ENCODE peak calls at places on chromosomes 12 and 14, in seven cellular contexts. Y, E, M, G, N, T and X are unnamed samples. For H3K4me1, the result is how much of the 10 kb centered on the place peaks cover.

GRCh38 chr12:110647669-110648068 is 33.7 kb downstream of the TCTN1 start:
- DNase-seq in Y (no peak), E (peak), M (no peak), G (no peak), N (no peak), T (no peak), X (peak)

GRCh38 chr12:127260531-127260930 is 1006.4 kb upstream of the TMEM132C start:
- DNase-seq in Y (no peak), E (no peak), M (no peak), G (peak), N (no peak), T (no peak), X (no peak)

GRCh38 chr14:23071244-23071974 is 14.1 kb upstream of the CDH24 start:
- DNase-seq in Y (peak), E (peak), M (peak), G (peak), N (peak), T (peak), X (peak)

GRCh38 chr14:43803076-43803689 is 703.9 kb downstream of the FSCB start:
- DNase-seq in Y (no peak), E (peak), M (no peak), G (no peak), N (peak), T (no peak), X (peak)

GRCh38 chr14:35688427-35688826 is 120.7 kb downstream of the RALGAPA1 start:
- DNase-seq in Y (no peak), E (no peak), M (no peak), G (no peak), N (no peak), T (no peak), X (no peak)

GRCh38 chr14:51289169-51289568 is 49.1 kb downstream of the TMX1 start:
- DNase-seq in Y (no peak), E (no peak), M (no peak), G (no peak), N (no peak), T (no peak), X (no peak)

GRCh38 chr14:97306785-97307246 is 509.6 kb downstream of the VRK1 start:
- DNase-seq in Y (no peak), E (peak), M (no peak), G (no peak), N (peak), T (no peak), X (no peak)

GRCh38 chr12:114668151-114668891 is 15.7 kb downstream of the TBX3 start:
- DNase-seq in Y (peak), E (peak), M (peak), G (peak), N (peak), T (peak), X (no peak)

GRCh38 chr14:65002586-65003210 is 16.0 kb downstream of the FNTB start:
- DNase-seq in Y (no peak), E (no peak), M (no peak), G (peak), N (peak), T (no peak), X (no peak)

GRCh38 chr14:65184032-65184764 is 81.9 kb upstream of the MAX start:
- DNase-seq in Y (no peak), E (no peak), M (no peak), G (peak), N (peak), T (no peak), X (no peak)

GRCh38 chr12:126668961-126669360 is 1598.0 kb upstream of the TMEM132C start:
- DNase-seq in Y (no peak), E (no peak), M (no peak), G (no peak), N (peak), T (no peak), X (no peak)

GRCh38 chr14:94174622-94175402 is 690 bp downstream of the PPP4R4 start:
- DNase-seq in Y (no peak), E (no peak), M (peak), G (no peak), N (no peak), T (no peak), X (no peak)

GRCh38 chr12:105256921-105257320 is 20.9 kb upstream of the APPL2 start:
- DNase-seq in Y (no peak), E (no peak), M (no peak), G (peak), N (peak), T (no peak), X (no peak)

GRCh38 chr12:118145113-118145797 is 9.3 kb downstream of the PEBP1 start:
- DNase-seq in Y (no peak), E (no peak), M (no peak), G (no peak), N (no peak), T (no peak), X (no peak)

GRCh38 chr12:118715647-118716046 is 265.7 kb upstream of the SRRM4 start:
- DNase-seq in Y (no peak), E (no peak), M (no peak), G (no peak), N (no peak), T (no peak), X (no peak)

GRCh38 chr12:107318804-107319535 is 225.6 kb upstream of the CRY1 start:
- DNase-seq in Y (no peak), E (no peak), M (no peak), G (peak), N (peak), T (no peak), X (no peak)

GRCh38 chr14:89294060-89294459 is 123.0 kb downstream of the FOXN3 start:
- DNase-seq in Y (no peak), E (no peak), M (no peak), G (no peak), N (no peak), T (peak), X (no peak)

GRCh38 chr12:124821252-124822200 is 42.1 kb downstream of the SCARB1 start:
- DNase-seq in Y (no peak), E (no peak), M (no peak), G (no peak), N (no peak), T (no peak), X (no peak)

GRCh38 chr12:50132505-50133135 is 20.6 kb downstream of the COX14 start:
- DNase-seq in Y (no peak), E (peak), M (no peak), G (peak), N (peak), T (no peak), X (no peak)

DNA sequence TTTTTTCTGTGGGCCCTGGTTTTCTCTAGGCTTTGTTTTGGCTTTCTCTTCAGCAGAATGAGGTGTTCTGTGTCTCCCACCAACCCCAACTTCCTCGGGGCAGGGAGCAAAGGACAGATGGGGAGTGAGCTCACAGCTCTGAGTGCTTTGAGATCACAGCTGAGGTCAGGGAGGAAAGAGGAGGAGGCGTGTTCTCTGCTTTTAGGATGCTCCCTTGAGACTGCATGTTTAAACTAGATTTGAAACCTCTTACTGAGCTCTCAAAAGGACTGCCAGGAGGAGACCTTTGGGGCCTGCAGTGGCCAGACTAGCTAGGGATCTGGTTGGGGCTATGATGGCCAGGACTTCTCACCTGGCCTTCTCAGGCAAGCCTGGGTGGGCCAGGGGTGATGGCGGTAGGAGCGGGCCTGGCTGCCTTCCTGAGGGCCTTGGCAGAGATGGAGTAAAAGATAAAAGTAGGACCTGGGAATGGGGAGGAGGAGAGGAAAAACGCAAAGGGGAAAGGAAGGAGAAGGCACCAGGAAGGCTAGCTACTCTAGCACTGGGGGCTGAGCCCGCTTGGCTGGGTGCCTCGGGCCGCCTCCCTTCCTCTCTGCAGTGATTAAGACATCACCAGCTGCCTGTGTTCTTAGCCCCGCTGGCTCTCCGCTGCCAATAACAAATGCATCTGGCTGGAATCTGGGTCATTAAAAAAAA is 141.1 kb downstream of the TSPAN9 start:
- DNase-seq in Y (no peak), E (no peak), M (peak), G (peak), N (no peak), T (peak), X (peak)
- TF ChIP-seq CTCF in Y (no peak), E (no peak), M (no peak), G (no peak), N (no peak), T (peak), X (no peak)

DNA sequence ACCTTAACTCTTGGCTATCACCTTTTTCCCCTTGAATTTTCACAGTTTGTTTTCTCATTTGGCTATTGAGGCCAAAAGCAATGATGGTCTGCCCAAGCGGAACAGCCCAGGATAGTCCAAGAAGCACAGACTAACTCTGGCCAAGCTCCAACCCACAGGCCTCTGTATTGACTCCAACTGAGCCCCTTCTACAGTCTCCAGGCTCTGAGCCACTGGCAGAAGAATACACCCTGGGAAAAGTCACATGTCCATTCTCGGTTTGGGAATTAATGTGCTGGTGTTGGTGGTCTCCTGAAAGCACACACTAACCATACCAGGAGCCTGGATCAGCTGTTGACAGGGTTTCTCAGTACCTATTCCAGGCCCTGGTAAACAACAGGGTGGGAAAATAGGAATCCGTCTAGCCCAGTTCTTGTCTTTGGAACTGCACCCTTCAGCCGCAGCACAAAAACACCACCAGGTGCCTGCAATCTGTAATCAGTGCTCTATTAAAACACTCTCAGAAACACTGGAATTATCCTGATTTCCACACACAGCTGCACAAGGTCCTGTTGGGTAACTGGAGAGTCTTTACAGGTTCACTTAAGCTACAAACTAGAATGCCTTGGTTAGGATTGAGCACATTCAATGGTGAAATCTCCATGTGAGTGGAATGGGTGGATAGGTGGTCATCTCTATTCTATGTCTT is 63.6 kb downstream of the STXBP6 start:
- DNase-seq in Y (no peak), E (no peak), M (peak), G (no peak), N (no peak), T (peak), X (no peak)
- H3K4me1 ChIP-seq in Y (under half), E (under half), M (under half), G (under half), N (under half), T (half or more), X (under half)

GRCh38 chr14:66606826-66607225 is 98.9 kb downstream of the GPHN start:
- DNase-seq in Y (no peak), E (no peak), M (no peak), G (no peak), N (no peak), T (no peak), X (no peak)

GRCh38 chr14:66613344-66613743 is 105.4 kb downstream of the GPHN start:
- DNase-seq in Y (no peak), E (no peak), M (no peak), G (no peak), N (no peak), T (no peak), X (no peak)

DNA sequence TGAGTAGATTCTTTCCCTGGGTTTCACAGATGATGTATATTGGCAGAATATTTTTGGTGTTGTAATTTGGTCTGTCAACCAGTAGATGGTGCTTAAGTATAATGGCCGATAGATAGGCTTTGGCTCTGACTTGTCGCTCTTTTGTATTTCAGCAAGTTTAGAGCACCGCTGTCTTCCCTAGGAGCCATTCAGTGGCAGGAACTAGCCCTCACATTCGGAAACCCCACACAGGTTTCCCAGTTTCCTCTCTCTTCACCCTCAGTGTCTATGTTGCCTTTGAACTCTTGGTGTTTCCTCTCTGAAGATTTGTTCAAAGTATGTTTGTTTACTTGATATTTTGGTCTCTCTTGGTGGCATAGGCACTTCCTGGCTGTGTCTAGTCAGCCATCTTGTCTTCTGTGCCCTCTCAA is 102.2 kb downstream of the GPHN start:
- DNase-seq in Y (peak), E (peak), M (no peak), G (peak), N (peak), T (no peak), X (peak)
- TF ChIP-seq CTCF in Y (peak), E (peak), M (no peak), G (peak), N (peak), T (peak), X (peak)

GRCh38 chr14:53551862-53552261 is 398.7 kb upstream of the DDHD1 start:
- DNase-seq in Y (no peak), E (no peak), M (no peak), G (no peak), N (no peak), T (no peak), X (no peak)
- H3K4me1 ChIP-seq in Y (under half), E (under half), M (under half), G (under half), N (under half), T (under half), X (under half)

DNA sequence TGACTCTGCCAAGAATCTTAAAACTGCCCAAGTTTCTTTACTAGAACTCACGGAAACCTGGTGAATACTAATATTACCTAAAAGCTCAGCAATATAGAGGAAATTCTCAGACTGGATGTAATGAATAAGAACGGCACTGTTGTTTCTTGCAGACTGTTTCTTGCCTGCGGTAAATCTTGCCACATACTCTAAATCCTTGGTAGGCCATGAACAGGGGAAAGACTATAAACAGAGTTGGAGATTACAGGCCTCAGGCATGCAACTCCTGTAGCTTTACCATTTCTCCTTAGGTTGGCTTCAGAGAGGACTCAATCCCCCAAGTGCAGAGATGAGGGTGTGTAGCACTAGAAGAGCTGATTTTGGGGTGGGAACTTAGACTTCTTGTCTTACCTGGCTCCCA is 1.1 kb downstream of the ALDH6A1 start:
- DNase-seq in Y (no peak), E (no peak), M (no peak), G (peak), N (no peak), T (no peak), X (no peak)
- TF ChIP-seq CTCF in Y (no peak), E (no peak), M (no peak), G (no peak), N (no peak), T (no peak), X (no peak)

DNA sequence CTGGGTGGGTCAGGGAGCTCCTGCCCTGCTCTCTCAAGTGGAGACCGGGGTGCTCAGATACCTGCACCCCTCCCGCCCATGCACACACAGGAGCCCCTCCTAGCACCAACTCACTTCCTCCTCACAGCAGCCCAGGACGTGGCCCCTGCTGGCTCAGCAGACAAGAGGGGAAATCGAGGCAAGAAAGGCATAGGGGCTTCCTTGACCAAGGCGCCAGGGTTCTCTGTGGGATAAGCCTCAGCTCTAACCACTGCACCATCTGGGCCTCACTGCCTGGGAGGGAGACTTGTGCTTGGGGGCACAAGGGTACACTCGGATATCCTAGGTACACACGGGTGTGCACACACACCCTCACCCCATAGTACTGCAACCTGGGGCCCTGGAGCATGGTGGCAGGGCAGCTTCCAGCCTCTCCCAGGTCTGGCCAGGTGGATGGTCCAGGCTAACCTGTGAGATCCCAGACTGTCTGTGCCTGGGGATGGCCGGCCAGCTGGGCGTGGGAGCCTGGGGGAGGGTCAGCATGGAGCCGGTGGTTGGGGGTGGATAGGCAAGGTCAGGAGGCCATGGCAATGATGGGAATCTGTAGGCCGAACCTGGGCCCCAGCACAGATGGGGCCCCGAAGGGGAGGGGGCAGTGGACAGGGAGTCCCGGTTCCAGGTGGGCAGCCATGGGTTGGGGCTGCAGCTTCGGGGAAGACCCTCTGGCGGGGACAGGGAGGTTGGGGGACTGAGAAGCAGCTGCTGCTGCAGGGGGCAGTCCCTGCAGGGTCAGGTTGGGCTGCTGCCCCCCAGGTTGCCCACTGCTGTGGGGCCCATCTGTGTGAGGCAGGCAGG is 312.4 kb downstream of the TMEM121 start:
- DNase-seq in Y (no peak), E (no peak), M (peak), G (no peak), N (no peak), T (no peak), X (no peak)
- H3K4me1 ChIP-seq in Y (under half), E (under half), M (under half), G (under half), N (under half), T (under half), X (under half)

DNA sequence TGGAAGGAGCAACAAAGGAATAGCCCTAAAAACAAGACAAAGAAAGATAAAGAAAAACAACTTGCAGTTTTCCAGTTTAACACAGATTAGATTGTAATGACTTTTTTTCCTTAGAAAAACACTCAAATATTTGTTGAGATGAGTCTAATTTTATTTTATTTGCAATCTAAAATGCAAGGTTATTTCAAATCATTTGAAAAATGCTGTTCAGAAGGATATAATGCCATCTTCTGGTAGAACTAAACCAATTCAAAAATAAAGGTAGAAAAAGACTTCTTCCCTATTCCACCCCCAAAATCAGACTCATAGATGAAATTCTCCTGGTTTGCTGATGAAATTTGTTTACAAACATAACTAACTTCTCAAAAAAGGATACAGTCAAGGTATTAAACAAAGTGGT is 84.5 kb upstream of the TTC7B start:
- DNase-seq in Y (no peak), E (no peak), M (no peak), G (peak), N (peak), T (no peak), X (no peak)
- TF ChIP-seq CTCF in Y (no peak), E (no peak), M (no peak), G (peak), N (peak), T (peak), X (peak)